ENCODE peak calls at places on chromosome 1, in ten cellular contexts. M is AML-193; B is stimulated activated CD4-positive, alpha-beta T cell treated with anti-CD3 and anti-CD28 coated beads, Interleukin-2, amount 100 ng/mL, for 24 hours; O is stimulated activated effector memory CD8-positive, alpha-beta T cell treated with anti-CD3 and anti-CD28 coated beads, Interleukin-12 subunit alpha, Interleukin-12 subunit beta, amount 100 ng/mL, for 72 hours; Q is heart right ventricle; I is activated T-cell treated with anti-CD3 and anti-CD28 coated beads for 1 hour; S is GM23338; F is left lung; K is small intestine; Z is Daoy. R is an unnamed sample.

GRCh38 chr1:226417830-226418546 is 10.1 kb upstream of the PARP1 start:
- DNase-seq in M (no peak), B (peak; percentile 6), O (no peak), Q (no peak), I (no peak), S (no peak), F (no peak), K (no peak), Z (no peak), R (no peak)

GRCh38 chr1:231855966-231856365 is 229.4 kb downstream of the DISC1 start:
- DNase-seq in M (no peak), B (no peak), O (no peak), Q (no peak), I (no peak), S (no peak), F (no peak), K (no peak), Z (no peak), R (no peak)

GRCh38 chr1:68384321-68384813 is 65.4 kb downstream of the RPE65 start:
- DNase-seq in M (no peak), B (no peak), O (no peak), Q (no peak), I (no peak), S (no peak), F (no peak), K (peak; percentile 36), Z (peak; percentile 96), R (no peak)

GRCh38 chr1:235739124-235739523 is 89.5 kb upstream of the GNG4 start:
- DNase-seq in M (no peak), B (no peak), O (no peak), Q (no peak), I (no peak), S (no peak), F (no peak), K (no peak), Z (peak; percentile 29), R (no peak)

GRCh38 chr1:227891223-227891954 is 56.3 kb downstream of the WNT9A start:
- DNase-seq in M (no peak), B (peak; percentile 15), O (peak; percentile 1), Q (no peak), I (no peak), S (no peak), F (peak; percentile 21), K (no peak), Z (peak; percentile 1), R (peak; percentile 48)

GRCh38 chr1:154607084-154607747 is 770 bp downstream of the ADAR start:
- DNase-seq in M (peak; percentile 5), B (no peak), O (no peak), Q (no peak), I (peak; percentile 14), S (no peak), F (no peak), K (peak; percentile 56), Z (peak; percentile 24), R (no peak)

GRCh38 chr1:6025269-6026094 is 20.2 kb upstream of the KCNAB2 start:
- DNase-seq in M (no peak), B (peak; percentile 33), O (no peak), Q (no peak), I (no peak), S (no peak), F (peak; percentile 41), K (peak; percentile 33), Z (peak; percentile 78), R (no peak)

GRCh38 chr1:90945287-90945686 is 76.5 kb downstream of the ZNF644 start:
- DNase-seq in M (no peak), B (no peak), O (no peak), Q (no peak), I (no peak), S (no peak), F (no peak), K (no peak), Z (no peak), R (no peak)

GRCh38 chr1:69175078-69175477 is 392.6 kb upstream of the LRRC7 start:
- DNase-seq in M (no peak), B (no peak), O (no peak), Q (no peak), I (no peak), S (peak; percentile 27), F (no peak), K (no peak), Z (no peak), R (no peak)

GRCh38 chr1:29679828-29680558 is 443.7 kb downstream of the PTPRU start:
- DNase-seq in M (no peak), B (peak; percentile 2), O (no peak), Q (no peak), I (no peak), S (no peak), F (no peak), K (no peak), Z (no peak), R (peak; percentile 49)

GRCh38 chr1:44049839-44050238 is 18.6 kb upstream of the SLC6A9 start:
- DNase-seq in M (no peak), B (no peak), O (no peak), Q (no peak), I (no peak), S (no peak), F (no peak), K (no peak), Z (peak; percentile 65), R (no peak)